ENCODE peak calls at places on chromosomes 1 and 21, in four cellular contexts. D is endothelial cell, L is OCI-LY7, I is A673. J is an unnamed sample.

GRCh38 chr1:227065311-227065710 is 125.2 kb downstream of the COQ8A start:
- DNase-seq in D (no peak), L (no peak), I (no peak), J (no peak)

GRCh38 chr1:183473286-183473536 is 912 bp downstream of the SMG7 start:
- DNase-seq in D (no peak), L (no peak), I (no peak), J (no peak)

GRCh38 chr1:155729031-155729898 is 40.4 kb downstream of the DAP3 start:
- DNase-seq in D (peak), L (peak), I (peak), J (peak)

GRCh38 chr1:40649592-40649930 is 15.9 kb downstream of the RIMS3 start:
- DNase-seq in D (no peak), L (no peak), I (no peak), J (no peak)

GRCh38 chr1:220990417-220991337 is 111.4 kb downstream of the HLX start:
- DNase-seq in D (no peak), L (no peak), I (peak), J (peak)

GRCh38 chr1:29332204-29332603 is 95.9 kb downstream of the PTPRU start:
- DNase-seq in D (peak), L (peak), I (peak), J (peak)

GRCh38 chr1:195663549-195664280 is 944.5 kb downstream of the KCNT2 start:
- DNase-seq in D (no peak), L (no peak), I (no peak), J (peak)

GRCh38 chr1:214857716-214858115 is 224.8 kb upstream of the KCNK2 start:
- DNase-seq in D (no peak), L (no peak), I (no peak), J (peak)

DNA sequence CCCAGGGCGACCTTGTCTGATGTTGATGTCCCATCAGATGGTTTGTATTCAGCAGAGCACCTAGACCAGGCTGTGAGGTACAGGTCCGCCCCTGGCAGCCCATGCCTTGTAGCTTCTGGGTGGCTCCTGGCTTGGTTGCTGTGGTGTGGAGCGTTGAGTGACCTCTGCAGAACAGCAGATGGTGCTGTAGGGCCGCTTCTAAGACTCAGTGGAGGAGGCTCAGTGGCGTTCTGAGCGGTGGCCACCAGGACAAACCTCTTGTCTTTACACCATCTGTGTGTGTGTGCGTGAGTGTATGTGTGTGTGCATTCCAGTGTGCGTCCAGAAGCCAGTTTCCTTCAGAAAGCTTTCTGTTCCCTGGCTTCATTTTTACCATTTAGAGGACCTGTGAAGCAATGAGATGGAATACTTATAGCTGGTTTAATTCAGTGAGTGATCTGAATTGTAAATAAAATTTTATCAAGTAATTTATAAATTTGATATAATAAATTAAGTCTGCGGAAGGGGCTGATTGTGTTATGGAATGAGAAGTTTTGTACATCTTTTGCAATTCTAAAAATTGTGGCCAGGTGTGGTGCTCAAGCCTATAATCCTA is 66.1 kb downstream of the ADARB1 start:
- DNase-seq in D (peak), L (peak), I (peak), J (peak)
- TF ChIP-seq CTCF in D (peak), L (peak), I (peak), J (peak)

GRCh38 chr1:53316058-53316741 is 11.7 kb downstream of the LRP8 start:
- DNase-seq in D (peak), L (no peak), I (no peak), J (peak)
- TF ChIP-seq CTCF in D (no peak), L (no peak), I (no peak), J (peak)

GRCh38 chr1:209703834-209704504 is 677 bp upstream of the HSD11B1 start:
- DNase-seq in D (no peak), L (no peak), I (no peak), J (no peak)

GRCh38 chr1:209705033-209705589 is 465 bp downstream of the HSD11B1 start:
- DNase-seq in D (no peak), L (no peak), I (no peak), J (no peak)

GRCh38 chr1:209706622-209707021 is 2.0 kb downstream of the HSD11B1 start:
- DNase-seq in D (no peak), L (no peak), I (no peak), J (no peak)

GRCh38 chr1:209704584-209704983 is at the start of gene HSD11B1:
- DNase-seq in D (no peak), L (no peak), I (no peak), J (peak)

DNA sequence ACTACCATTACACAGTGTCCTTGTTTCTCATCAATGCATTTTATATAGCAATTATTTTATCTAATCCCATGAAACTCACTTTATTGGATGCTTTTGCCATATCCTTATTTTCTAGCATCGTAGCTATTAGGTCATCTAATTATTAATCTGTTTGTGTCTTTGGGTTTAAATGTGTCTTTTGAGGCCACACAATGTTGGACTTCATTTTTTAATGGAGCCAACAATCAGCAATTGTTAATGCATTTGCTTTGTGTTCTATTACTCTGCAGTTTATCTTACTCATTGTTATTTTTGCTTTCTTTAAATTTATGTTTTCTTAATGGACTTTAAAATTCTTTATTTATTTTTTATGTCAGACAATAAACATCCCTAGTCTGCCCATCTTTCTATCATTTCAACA is 1.8 kb upstream of the HSD11B1 start:
- DNase-seq in D (no peak), L (no peak), I (no peak), J (no peak)
- TF ChIP-seq CTCF in D (no peak), L (no peak), I (no peak), J (no peak)

DNA sequence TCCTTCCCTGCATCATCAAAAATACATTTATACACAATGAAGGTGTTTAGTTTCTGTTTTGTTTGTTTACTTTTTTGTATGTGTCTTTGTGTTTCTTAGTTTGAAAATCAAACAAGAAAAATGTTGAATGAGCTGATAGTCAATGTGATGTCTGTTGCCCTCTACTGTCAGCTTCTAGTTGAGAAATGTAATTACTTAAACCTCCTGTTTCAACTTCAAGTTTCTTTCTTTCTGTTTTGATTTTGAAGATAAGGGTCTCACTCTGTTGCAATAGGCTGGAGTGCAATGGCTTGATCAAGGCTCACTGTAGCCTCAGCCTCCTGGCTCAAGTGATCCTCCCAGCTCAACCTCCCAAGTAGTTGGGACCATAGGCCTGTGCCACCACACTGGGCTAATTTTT is 37.5 kb downstream of the SPTA1 start:
- DNase-seq in D (no peak), L (peak), I (no peak), J (no peak)
- TF ChIP-seq CTCF in D (no peak), L (peak), I (no peak), J (no peak)

GRCh38 chr1:152497273-152497672 is 13.3 kb upstream of the LCE5A start:
- DNase-seq in D (peak), L (no peak), I (peak), J (no peak)

DNA sequence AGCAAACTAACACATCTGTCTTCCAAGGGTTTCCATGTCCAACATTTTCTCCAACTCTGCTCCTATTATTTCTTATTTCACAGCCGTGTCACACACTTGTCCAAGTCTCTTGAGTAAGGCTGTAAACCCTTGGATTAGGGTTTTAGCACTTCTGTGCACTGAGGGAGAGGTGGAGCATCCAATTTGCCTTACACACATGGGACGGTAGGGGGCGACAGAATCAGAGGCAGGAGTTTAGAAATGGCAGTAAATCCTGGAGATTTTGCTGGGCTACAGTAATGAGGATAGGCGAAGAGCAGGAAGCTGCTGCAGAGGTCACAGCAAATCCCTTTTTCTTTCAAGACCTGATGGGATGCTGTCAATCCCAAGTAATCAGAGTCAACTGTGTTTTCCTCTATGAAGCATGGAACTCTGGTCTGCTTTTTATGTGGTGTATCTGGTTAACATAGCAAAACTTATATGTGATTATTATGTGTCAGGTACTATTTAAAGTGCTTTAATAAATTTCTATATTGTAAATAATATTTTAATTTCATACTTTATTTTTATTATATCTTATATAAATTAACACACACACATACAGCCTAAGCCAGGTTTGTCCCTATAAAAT is 15.4 kb upstream of the LCE5A start:
- DNase-seq in D (peak), L (no peak), I (peak), J (peak)
- TF ChIP-seq CTCF in D (peak), L (no peak), I (peak), J (peak)